ENCODE peak calls at places on chromosomes 2 and 18, in seven cellular contexts. One of them, this sample, is unnamed.

GRCh38 chr2:98649992-98650375 is 41.6 kb downstream of the UNC50 start:
- DNase-seq in activated CD4-positive, alpha-beta T cell treated with anti-CD3 and anti-CD28 coated beads, Interleukin-2, amount 50 U/mL, for 48 hours: no peak
- DNase-seq in A549: no peak
- DNase-seq in uterus: no peak
- DNase-seq in NCI-H446: no peak
- DNase-seq in left ventricle myocardium inferior: no peak
- DNase-seq in GM13976: no peak
- DNase-seq in this sample: no peak

GRCh38 chr2:15674637-15675455 is 83.2 kb downstream of the DDX1 start:
- DNase-seq in activated CD4-positive, alpha-beta T cell treated with anti-CD3 and anti-CD28 coated beads, Interleukin-2, amount 50 U/mL, for 48 hours: no peak
- DNase-seq in A549: peak
- DNase-seq in uterus: no peak
- DNase-seq in NCI-H446: no peak
- DNase-seq in left ventricle myocardium inferior: no peak
- DNase-seq in GM13976: no peak
- DNase-seq in this sample: no peak

GRCh38 chr18:58263055-58263732 is 219.2 kb downstream of the NEDD4L start:
- DNase-seq in activated CD4-positive, alpha-beta T cell treated with anti-CD3 and anti-CD28 coated beads, Interleukin-2, amount 50 U/mL, for 48 hours: no peak
- DNase-seq in A549: no peak
- DNase-seq in uterus: no peak
- DNase-seq in NCI-H446: no peak
- DNase-seq in left ventricle myocardium inferior: no peak
- DNase-seq in GM13976: no peak
- DNase-seq in this sample: no peak

GRCh38 chr2:136932700-136933099 is 167.4 kb downstream of the THSD7B start:
- DNase-seq in activated CD4-positive, alpha-beta T cell treated with anti-CD3 and anti-CD28 coated beads, Interleukin-2, amount 50 U/mL, for 48 hours: no peak
- DNase-seq in A549: no peak
- DNase-seq in uterus: no peak
- DNase-seq in NCI-H446: peak
- DNase-seq in left ventricle myocardium inferior: no peak
- DNase-seq in GM13976: no peak
- DNase-seq in this sample: no peak

GRCh38 chr2:43218550-43219382 is 7.6 kb downstream of the ZFP36L2 start:
- DNase-seq in activated CD4-positive, alpha-beta T cell treated with anti-CD3 and anti-CD28 coated beads, Interleukin-2, amount 50 U/mL, for 48 hours: peak
- DNase-seq in A549: no peak
- DNase-seq in uterus: no peak
- DNase-seq in NCI-H446: no peak
- DNase-seq in left ventricle myocardium inferior: peak
- DNase-seq in GM13976: peak
- DNase-seq in this sample: peak

GRCh38 chr2:84963692-84964405 is 7.1 kb upstream of the KCMF1 start:
- DNase-seq in activated CD4-positive, alpha-beta T cell treated with anti-CD3 and anti-CD28 coated beads, Interleukin-2, amount 50 U/mL, for 48 hours: no peak
- DNase-seq in A549: no peak
- DNase-seq in uterus: no peak
- DNase-seq in NCI-H446: no peak
- DNase-seq in left ventricle myocardium inferior: no peak
- DNase-seq in GM13976: no peak
- DNase-seq in this sample: no peak

GRCh38 chr2:42025151-42025582 is 22.7 kb upstream of the PKDCC start:
- DNase-seq in activated CD4-positive, alpha-beta T cell treated with anti-CD3 and anti-CD28 coated beads, Interleukin-2, amount 50 U/mL, for 48 hours: no peak
- DNase-seq in A549: no peak
- DNase-seq in uterus: peak
- DNase-seq in NCI-H446: no peak
- DNase-seq in left ventricle myocardium inferior: peak
- DNase-seq in GM13976: no peak
- DNase-seq in this sample: no peak

GRCh38 chr2:96523659-96524481 is 12.7 kb upstream of the ARID5A start:
- DNase-seq in activated CD4-positive, alpha-beta T cell treated with anti-CD3 and anti-CD28 coated beads, Interleukin-2, amount 50 U/mL, for 48 hours: no peak
- DNase-seq in A549: no peak
- DNase-seq in uterus: no peak
- DNase-seq in NCI-H446: no peak
- DNase-seq in left ventricle myocardium inferior: no peak
- DNase-seq in GM13976: no peak
- DNase-seq in this sample: no peak

GRCh38 chr2:172281648-172282576 is 145.5 kb upstream of the ITGA6 start:
- DNase-seq in activated CD4-positive, alpha-beta T cell treated with anti-CD3 and anti-CD28 coated beads, Interleukin-2, amount 50 U/mL, for 48 hours: no peak
- DNase-seq in A549: no peak
- DNase-seq in uterus: no peak
- DNase-seq in NCI-H446: no peak
- DNase-seq in left ventricle myocardium inferior: no peak
- DNase-seq in GM13976: no peak
- DNase-seq in this sample: no peak

GRCh38 chr2:27264753-27265535 is 2.1 kb upstream of the SLC30A3 start:
- DNase-seq in activated CD4-positive, alpha-beta T cell treated with anti-CD3 and anti-CD28 coated beads, Interleukin-2, amount 50 U/mL, for 48 hours: peak
- DNase-seq in A549: peak
- DNase-seq in uterus: peak
- DNase-seq in NCI-H446: peak
- DNase-seq in left ventricle myocardium inferior: peak
- DNase-seq in GM13976: peak
- DNase-seq in this sample: no peak

GRCh38 chr2:14363137-14363536 is 269.4 kb upstream of the LRATD1 start:
- DNase-seq in activated CD4-positive, alpha-beta T cell treated with anti-CD3 and anti-CD28 coated beads, Interleukin-2, amount 50 U/mL, for 48 hours: no peak
- DNase-seq in A549: no peak
- DNase-seq in uterus: no peak
- DNase-seq in NCI-H446: no peak
- DNase-seq in left ventricle myocardium inferior: no peak
- DNase-seq in GM13976: no peak
- DNase-seq in this sample: no peak

GRCh38 chr2:105081006-105081701 is 43.3 kb downstream of the MRPS9 start:
- DNase-seq in activated CD4-positive, alpha-beta T cell treated with anti-CD3 and anti-CD28 coated beads, Interleukin-2, amount 50 U/mL, for 48 hours: no peak
- DNase-seq in A549: no peak
- DNase-seq in uterus: no peak
- DNase-seq in NCI-H446: peak
- DNase-seq in left ventricle myocardium inferior: no peak
- DNase-seq in GM13976: no peak
- DNase-seq in this sample: no peak

GRCh38 chr18:34342960-34343359 is 118.2 kb upstream of the NOL4 start:
- DNase-seq in activated CD4-positive, alpha-beta T cell treated with anti-CD3 and anti-CD28 coated beads, Interleukin-2, amount 50 U/mL, for 48 hours: no peak
- DNase-seq in A549: no peak
- DNase-seq in uterus: no peak
- DNase-seq in NCI-H446: peak
- DNase-seq in left ventricle myocardium inferior: no peak
- DNase-seq in GM13976: no peak
- DNase-seq in this sample: no peak

GRCh38 chr2:161415467-161416293 is 417 bp upstream of the TBR1 start:
- DNase-seq in activated CD4-positive, alpha-beta T cell treated with anti-CD3 and anti-CD28 coated beads, Interleukin-2, amount 50 U/mL, for 48 hours: peak
- DNase-seq in A549: no peak
- DNase-seq in uterus: no peak
- DNase-seq in NCI-H446: no peak
- DNase-seq in left ventricle myocardium inferior: no peak
- DNase-seq in GM13976: peak
- DNase-seq in this sample: no peak

GRCh38 chr2:62527478-62528210 is 21.6 kb upstream of the TMEM17 start:
- DNase-seq in activated CD4-positive, alpha-beta T cell treated with anti-CD3 and anti-CD28 coated beads, Interleukin-2, amount 50 U/mL, for 48 hours: no peak
- DNase-seq in A549: no peak
- DNase-seq in uterus: no peak
- DNase-seq in NCI-H446: no peak
- DNase-seq in left ventricle myocardium inferior: no peak
- DNase-seq in GM13976: no peak
- DNase-seq in this sample: no peak

GRCh38 chr2:12727641-12728040 is 10.9 kb downstream of the TRIB2 start:
- DNase-seq in activated CD4-positive, alpha-beta T cell treated with anti-CD3 and anti-CD28 coated beads, Interleukin-2, amount 50 U/mL, for 48 hours: no peak
- DNase-seq in A549: no peak
- DNase-seq in uterus: no peak
- DNase-seq in NCI-H446: no peak
- DNase-seq in left ventricle myocardium inferior: no peak
- DNase-seq in GM13976: no peak
- DNase-seq in this sample: no peak

GRCh38 chr2:143607446-143608110 is 478.4 kb downstream of the ARHGAP15 start:
- DNase-seq in activated CD4-positive, alpha-beta T cell treated with anti-CD3 and anti-CD28 coated beads, Interleukin-2, amount 50 U/mL, for 48 hours: no peak
- DNase-seq in A549: no peak
- DNase-seq in uterus: no peak
- DNase-seq in NCI-H446: no peak
- DNase-seq in left ventricle myocardium inferior: no peak
- DNase-seq in GM13976: no peak
- DNase-seq in this sample: no peak

GRCh38 chr18:25456284-25456683 is 104.3 kb upstream of the ZNF521 start:
- DNase-seq in activated CD4-positive, alpha-beta T cell treated with anti-CD3 and anti-CD28 coated beads, Interleukin-2, amount 50 U/mL, for 48 hours: no peak
- DNase-seq in A549: no peak
- DNase-seq in uterus: no peak
- DNase-seq in NCI-H446: no peak
- DNase-seq in left ventricle myocardium inferior: no peak
- DNase-seq in GM13976: no peak
- DNase-seq in this sample: no peak

GRCh38 chr18:27844416-27844792 is 332.5 kb downstream of the CDH2 start:
- DNase-seq in activated CD4-positive, alpha-beta T cell treated with anti-CD3 and anti-CD28 coated beads, Interleukin-2, amount 50 U/mL, for 48 hours: no peak
- DNase-seq in A549: no peak
- DNase-seq in uterus: no peak
- DNase-seq in NCI-H446: no peak
- DNase-seq in left ventricle myocardium inferior: no peak
- DNase-seq in GM13976: no peak
- DNase-seq in this sample: no peak

GRCh38 chr2:232633413-232634318 is at the start of gene EFHD1:
- DNase-seq in activated CD4-positive, alpha-beta T cell treated with anti-CD3 and anti-CD28 coated beads, Interleukin-2, amount 50 U/mL, for 48 hours: peak
- DNase-seq in A549: peak
- DNase-seq in uterus: peak
- DNase-seq in NCI-H446: peak
- DNase-seq in left ventricle myocardium inferior: peak
- DNase-seq in GM13976: peak
- DNase-seq in this sample: no peak

GRCh38 chr2:190318931-190319556 is 582 bp downstream of the HIBCH start:
- DNase-seq in activated CD4-positive, alpha-beta T cell treated with anti-CD3 and anti-CD28 coated beads, Interleukin-2, amount 50 U/mL, for 48 hours: no peak
- DNase-seq in A549: no peak
- DNase-seq in uterus: no peak
- DNase-seq in NCI-H446: no peak
- DNase-seq in left ventricle myocardium inferior: no peak
- DNase-seq in GM13976: no peak
- DNase-seq in this sample: no peak

GRCh38 chr2:20633794-20634259 is 17.1 kb downstream of the HS1BP3 start:
- DNase-seq in activated CD4-positive, alpha-beta T cell treated with anti-CD3 and anti-CD28 coated beads, Interleukin-2, amount 50 U/mL, for 48 hours: no peak
- DNase-seq in A549: no peak
- DNase-seq in uterus: no peak
- DNase-seq in NCI-H446: no peak
- DNase-seq in left ventricle myocardium inferior: peak
- DNase-seq in GM13976: peak
- DNase-seq in this sample: no peak

GRCh38 chr18:36889316-36889715 is 60.4 kb downstream of the KIAA1328 start:
- DNase-seq in activated CD4-positive, alpha-beta T cell treated with anti-CD3 and anti-CD28 coated beads, Interleukin-2, amount 50 U/mL, for 48 hours: no peak
- DNase-seq in A549: no peak
- DNase-seq in uterus: no peak
- DNase-seq in NCI-H446: no peak
- DNase-seq in left ventricle myocardium inferior: no peak
- DNase-seq in GM13976: no peak
- DNase-seq in this sample: no peak

GRCh38 chr2:188414869-188415753 is 123.4 kb downstream of the GULP1 start:
- DNase-seq in activated CD4-positive, alpha-beta T cell treated with anti-CD3 and anti-CD28 coated beads, Interleukin-2, amount 50 U/mL, for 48 hours: no peak
- DNase-seq in A549: no peak
- DNase-seq in uterus: no peak
- DNase-seq in NCI-H446: no peak
- DNase-seq in left ventricle myocardium inferior: no peak
- DNase-seq in GM13976: no peak
- DNase-seq in this sample: no peak

GRCh38 chr2:195445639-195446038 is 211.4 kb upstream of the SLC39A10 start:
- DNase-seq in activated CD4-positive, alpha-beta T cell treated with anti-CD3 and anti-CD28 coated beads, Interleukin-2, amount 50 U/mL, for 48 hours: no peak
- DNase-seq in A549: no peak
- DNase-seq in uterus: no peak
- DNase-seq in NCI-H446: no peak
- DNase-seq in left ventricle myocardium inferior: no peak
- DNase-seq in GM13976: no peak
- DNase-seq in this sample: no peak

GRCh38 chr2:150142561-150142960 is 344.9 kb downstream of the RND3 start:
- DNase-seq in activated CD4-positive, alpha-beta T cell treated with anti-CD3 and anti-CD28 coated beads, Interleukin-2, amount 50 U/mL, for 48 hours: no peak
- DNase-seq in A549: no peak
- DNase-seq in uterus: no peak
- DNase-seq in NCI-H446: no peak
- DNase-seq in left ventricle myocardium inferior: no peak
- DNase-seq in GM13976: no peak
- DNase-seq in this sample: no peak

GRCh38 chr2:54635554-54636152 is 87.8 kb upstream of the EML6 start:
- DNase-seq in activated CD4-positive, alpha-beta T cell treated with anti-CD3 and anti-CD28 coated beads, Interleukin-2, amount 50 U/mL, for 48 hours: no peak
- DNase-seq in A549: no peak
- DNase-seq in uterus: no peak
- DNase-seq in NCI-H446: no peak
- DNase-seq in left ventricle myocardium inferior: no peak
- DNase-seq in GM13976: no peak
- DNase-seq in this sample: no peak

GRCh38 chr2:135875491-135876065 is 665 bp downstream of the MCM6 start:
- DNase-seq in activated CD4-positive, alpha-beta T cell treated with anti-CD3 and anti-CD28 coated beads, Interleukin-2, amount 50 U/mL, for 48 hours: peak
- DNase-seq in A549: peak
- DNase-seq in uterus: peak
- DNase-seq in NCI-H446: peak
- DNase-seq in left ventricle myocardium inferior: peak
- DNase-seq in GM13976: peak
- DNase-seq in this sample: peak

GRCh38 chr2:174682578-174683391 is 81.5 kb downstream of the CHRNA1 start:
- DNase-seq in activated CD4-positive, alpha-beta T cell treated with anti-CD3 and anti-CD28 coated beads, Interleukin-2, amount 50 U/mL, for 48 hours: peak
- DNase-seq in A549: peak
- DNase-seq in uterus: peak
- DNase-seq in NCI-H446: peak
- DNase-seq in left ventricle myocardium inferior: peak
- DNase-seq in GM13976: peak
- DNase-seq in this sample: no peak

This sample was measured in GM12864.